ENCODE peak calls at places on chromosomes 1 and 21, in six cellular contexts. Q, U, W, C, X and P are unnamed samples.

GRCh38 chr1:83791821-83792437 is 207.0 kb downstream of the TTLL7 start:
- DNase-seq in Q (no peak), U (no peak), W (no peak), C (no peak), X (no peak), P (no peak)

GRCh38 chr21:35646606-35647005 is 413.7 kb downstream of the SETD4 start:
- DNase-seq in Q (no peak), U (no peak), W (no peak), C (no peak), X (no peak), P (no peak)

GRCh38 chr1:1157914-1158710 is 15.6 kb upstream of the TTLL10 start:
- DNase-seq in Q (no peak), U (peak; percentile 84), W (no peak), C (peak; percentile 83), X (peak; percentile 73), P (peak; percentile 22)

GRCh38 chr1:245276426-245276825 is 121.6 kb downstream of the KIF26B start:
- DNase-seq in Q (no peak), U (no peak), W (no peak), C (no peak), X (no peak), P (no peak)

GRCh38 chr1:219020386-219020785 is 153.3 kb upstream of the LYPLAL1 start:
- DNase-seq in Q (no peak), U (no peak), W (no peak), C (no peak), X (no peak), P (no peak)

GRCh38 chr1:100713636-100714035 is 5.9 kb upstream of the VCAM1 start:
- DNase-seq in Q (no peak), U (no peak), W (no peak), C (no peak), X (no peak), P (no peak)

GRCh38 chr1:207244409-207244801 is 77.1 kb upstream of the CD55 start:
- DNase-seq in Q (no peak), U (no peak), W (no peak), C (no peak), X (peak; percentile 21), P (peak; percentile 54)

GRCh38 chr1:234605983-234606730 is 3.8 kb downstream of the IRF2BP2 start:
- DNase-seq in Q (no peak), U (no peak), W (peak; percentile 58), C (no peak), X (peak; percentile 43), P (peak; percentile 59)

GRCh38 chr1:6440198-6441126 is 15.9 kb downstream of the ESPN start:
- DNase-seq in Q (peak; percentile 87), U (no peak), W (no peak), C (no peak), X (peak; percentile 84), P (peak; percentile 44)

GRCh38 chr1:15004396-15004795 is 149.2 kb upstream of the TMEM51 start:
- DNase-seq in Q (no peak), U (no peak), W (no peak), C (no peak), X (no peak), P (peak; percentile 27)

GRCh38 chr1:201503397-201504176 is 3.3 kb downstream of the CSRP1 start:
- DNase-seq in Q (peak; percentile 52), U (no peak), W (no peak), C (no peak), X (peak; percentile 92), P (peak; percentile 73)

GRCh38 chr1:111032295-111032897 is 68.7 kb upstream of the LRIF1 start:
- DNase-seq in Q (no peak), U (no peak), W (peak; percentile 31), C (no peak), X (peak; percentile 58), P (peak; percentile 44)

GRCh38 chr1:67150931-67151330 is 15.3 kb upstream of the IL23R start:
- DNase-seq in Q (no peak), U (no peak), W (no peak), C (no peak), X (no peak), P (no peak)